ENCODE peak calls at places on chromosome 16, in seven cellular contexts. K is uterus, G is adrenal gland, Q is heart left ventricle, Z is stomach, B is H54, M is NB4. L is an unnamed sample.

GRCh38 chr16:66848172-66848571 is 4.0 kb downstream of the CA7 start:
- DNase-seq in K (peak; percentile 3), G (no peak), Q (no peak), Z (no peak), B (no peak), M (no peak), L (no peak)

GRCh38 chr16:56807011-56807675 is 57.9 kb upstream of the SLC12A3 start:
- DNase-seq in K (no peak), G (no peak), Q (no peak), Z (no peak), B (no peak), M (no peak), L (no peak)

GRCh38 chr16:85755929-85756768 is 5.3 kb upstream of the C16orf74 start:
- DNase-seq in K (no peak), G (no peak), Q (no peak), Z (no peak), B (no peak), M (no peak), L (no peak)

GRCh38 chr16:74035816-74036215 is 260.8 kb upstream of the PSMD7 start:
- DNase-seq in K (no peak), G (no peak), Q (no peak), Z (no peak), B (no peak), M (peak; percentile 50), L (no peak)

GRCh38 chr16:75703341-75703740 is 2.1 kb upstream of the DUXB start:
- DNase-seq in K (no peak), G (peak; percentile 18), Q (no peak), Z (no peak), B (no peak), M (no peak), L (no peak)

GRCh38 chr16:66886346-66886745 is 6.0 kb downstream of the PDP2 start:
- DNase-seq in K (no peak), G (no peak), Q (no peak), Z (no peak), B (no peak), M (no peak), L (no peak)

GRCh38 chr16:49799172-49799571 is 56.7 kb downstream of the ZNF423 start:
- DNase-seq in K (no peak), G (no peak), Q (no peak), Z (no peak), B (no peak), M (no peak), L (no peak)

GRCh38 chr16:48623304-48624016 is 13.5 kb upstream of the N4BP1 start:
- DNase-seq in K (peak; percentile 85), G (peak; percentile 94), Q (peak; percentile 82), Z (peak; percentile 88), B (peak; percentile 90), M (peak; percentile 87), L (peak; percentile 71)

GRCh38 chr16:64181526-64181925 is 940.3 kb downstream of the CDH11 start:
- DNase-seq in K (no peak), G (no peak), Q (no peak), Z (no peak), B (no peak), M (no peak), L (no peak)

GRCh38 chr16:30567160-30567990 is 4.1 kb downstream of the ZNF688 start:
- DNase-seq in K (no peak), G (no peak), Q (no peak), Z (no peak), B (peak; percentile 19), M (peak; percentile 22), L (no peak)

GRCh38 chr16:67750466-67750865 is 31.4 kb upstream of the GFOD2 start:
- DNase-seq in K (no peak), G (no peak), Q (no peak), Z (no peak), B (no peak), M (no peak), L (no peak)

GRCh38 chr16:68696514-68696913 is 40.6 kb upstream of the CDH1 start:
- DNase-seq in K (no peak), G (no peak), Q (no peak), Z (no peak), B (no peak), M (no peak), L (peak; percentile 10)

GRCh38 chr16:47377156-47377555 is 83.7 kb downstream of the ITFG1 start:
- DNase-seq in K (no peak), G (no peak), Q (no peak), Z (no peak), B (no peak), M (no peak), L (no peak)

GRCh38 chr16:56348168-56349085 is 76.9 kb downstream of the AMFR start:
- DNase-seq in K (no peak), G (no peak), Q (no peak), Z (no peak), B (no peak), M (no peak), L (no peak)

GRCh38 chr16:3283525-3284447 is 495 bp downstream of the ZNF263 start:
- DNase-seq in K (no peak), G (no peak), Q (no peak), Z (no peak), B (no peak), M (peak; percentile 33), L (peak; percentile 56)

GRCh38 chr16:2003827-2004641 is 5.6 kb downstream of the ZNF598 start:
- DNase-seq in K (peak; percentile 77), G (peak; percentile 93), Q (peak; percentile 89), Z (peak; percentile 94), B (peak; percentile 94), M (peak; percentile 85), L (peak; percentile 90)

GRCh38 chr16:3101841-3102470 is 2.9 kb upstream of the ZSCAN10 start:
- DNase-seq in K (no peak), G (no peak), Q (peak; percentile 74), Z (no peak), B (no peak), M (peak; percentile 89), L (peak; percentile 24)

GRCh38 chr16:49883111-49883829 is 27.4 kb upstream of the ZNF423 start:
- DNase-seq in K (no peak), G (no peak), Q (no peak), Z (no peak), B (no peak), M (no peak), L (no peak)

DNA sequence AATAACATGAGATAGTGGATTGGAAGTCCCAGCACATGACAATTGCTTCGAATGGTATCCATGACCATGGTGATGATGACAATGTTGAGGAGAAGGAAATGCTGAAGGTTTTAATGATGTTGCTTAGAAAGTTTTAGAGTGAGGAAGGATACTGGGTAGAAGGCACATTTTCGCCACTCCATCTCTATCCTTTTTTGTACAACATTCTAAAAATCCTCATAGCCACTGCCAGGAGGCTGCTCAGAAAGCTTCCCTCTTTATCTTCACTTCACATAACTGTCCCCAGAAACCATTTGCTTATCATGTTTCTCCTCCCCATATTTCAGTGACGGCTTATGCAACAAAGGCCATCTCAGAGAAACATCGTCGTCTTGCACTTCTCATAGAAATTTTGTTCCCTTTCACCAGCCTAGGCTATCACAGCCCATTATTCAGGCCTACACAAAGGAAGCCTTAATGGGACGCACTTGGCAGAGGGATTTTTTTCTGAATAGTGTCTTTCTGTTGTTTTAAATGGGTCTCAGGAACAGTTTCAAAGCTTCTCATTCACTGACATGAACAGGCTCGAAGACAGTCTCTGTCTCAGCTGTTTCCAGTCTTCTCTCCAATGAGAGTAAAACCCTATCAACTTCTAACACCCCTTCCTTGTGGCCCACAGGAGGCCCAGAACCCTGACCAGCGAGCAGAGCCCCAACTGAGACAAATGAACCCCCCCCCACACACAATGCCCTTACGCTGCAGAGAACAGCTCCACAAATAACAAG is 506.7 kb downstream of the HAPSTR1 start:
- DNase-seq in K (no peak), G (no peak), Q (no peak), Z (no peak), B (no peak), M (no peak), L (peak; percentile 76)
- TF ChIP-seq POLR2A in K (no peak), G (no peak), Q (no peak), Z (no peak), B (no peak), M (no peak), L (no peak)

GRCh38 chr16:17947637-17948036 is 388.9 kb downstream of the NPIPA8 start:
- DNase-seq in K (no peak), G (no peak), Q (no peak), Z (no peak), B (no peak), M (no peak), L (no peak)
- TF ChIP-seq POLR2A in K (no peak), G (no peak), Q (no peak), Z (no peak), B (no peak), M (no peak), L (no peak)

GRCh38 chr16:58518980-58519368 is 3.7 kb downstream of the SETD6 start:
- DNase-seq in K (no peak), G (no peak), Q (no peak), Z (no peak), B (no peak), M (no peak), L (no peak)

GRCh38 chr16:58515871-58516767 is 802 bp downstream of the SETD6 start:
- DNase-seq in K (no peak), G (no peak), Q (no peak), Z (peak; percentile 70), B (no peak), M (peak; percentile 64), L (peak; percentile 60)

GRCh38 chr16:58515125-58515870 is at the start of gene SETD6:
- DNase-seq in K (peak; percentile 87), G (peak; percentile 92), Q (peak; percentile 88), Z (peak; percentile 89), B (peak; percentile 48), M (peak; percentile 95), L (peak; percentile 89)

GRCh38 chr16:58518083-58518979 is 3.0 kb downstream of the SETD6 start:
- DNase-seq in K (no peak), G (no peak), Q (no peak), Z (no peak), B (no peak), M (no peak), L (no peak)

DNA sequence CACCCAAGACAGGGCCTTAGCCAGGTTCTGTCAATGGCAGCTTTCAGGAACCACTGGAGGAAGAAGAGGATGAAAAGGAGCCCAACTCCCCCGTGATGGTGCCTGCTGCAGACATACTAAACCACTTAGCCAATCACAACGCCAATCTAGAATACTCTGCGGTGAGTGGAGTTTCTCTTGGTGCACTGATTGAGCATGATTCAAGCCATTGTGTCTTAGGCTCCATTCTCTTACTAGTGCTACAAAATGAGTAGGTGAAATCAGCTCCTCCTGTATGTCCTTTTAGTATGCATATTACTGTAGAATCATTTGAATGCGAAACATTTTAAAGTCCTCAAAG is 1.4 kb downstream of the SETD6 start:
- DNase-seq in K (no peak), G (no peak), Q (no peak), Z (no peak), B (no peak), M (peak; percentile 35), L (peak; percentile 25)
- TF ChIP-seq POLR2A in K (no peak), G (no peak), Q (no peak), Z (no peak), B (no peak), M (no peak), L (no peak)

DNA sequence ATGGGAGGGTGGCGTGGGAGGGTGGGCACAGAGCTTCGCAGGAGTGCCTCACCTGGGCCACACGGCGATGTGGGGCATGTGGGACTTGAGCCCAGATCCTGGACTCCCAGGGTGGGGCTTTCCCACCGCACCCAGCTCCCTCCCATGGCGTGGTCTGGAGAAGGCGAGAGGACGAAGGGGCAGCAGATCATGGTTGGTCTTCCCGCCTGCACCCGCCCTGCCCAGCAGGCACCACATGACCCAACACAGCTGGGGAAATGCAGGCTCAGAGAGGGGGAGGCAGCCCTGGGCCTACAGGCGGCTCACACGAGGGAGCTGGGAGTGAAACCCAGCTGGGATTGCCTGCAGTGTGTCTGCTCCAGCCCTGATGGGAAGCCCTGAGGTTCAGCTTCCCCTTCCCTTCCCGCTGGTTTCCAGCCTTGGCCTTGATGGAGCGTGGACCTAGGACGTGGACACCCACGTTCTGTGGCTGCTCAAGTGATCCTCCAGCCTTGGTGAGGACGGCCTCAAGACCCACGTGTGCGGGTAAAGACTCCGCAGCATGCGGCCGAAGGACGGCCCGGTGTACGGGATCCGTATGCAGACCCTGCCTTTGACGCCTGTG is 20.0 kb upstream of the PABPN1L start:
- DNase-seq in K (no peak), G (no peak), Q (no peak), Z (no peak), B (no peak), M (no peak), L (no peak)
- TF ChIP-seq POLR2A in K (no peak), G (no peak), Q (no peak), Z (no peak), B (no peak), M (no peak), L (no peak)

L was measured in erythroblast.